ENCODE peak calls at places on chromosomes 2 and 18, in five cellular contexts. B is fibroblast of villous mesenchyme, U is GM10248, Y is endothelial cell, L is WTC11. V is an unnamed sample.

GRCh38 chr2:7007846-7008741 is 90.9 kb downstream of the RNF144A start:
- DNase-seq in B (peak), U (no peak), Y (no peak), L (no peak), V (peak)

GRCh38 chr18:70454705-70455322 is 166.0 kb downstream of the SOCS6 start:
- DNase-seq in B (peak), U (peak), Y (peak), L (no peak), V (peak)

GRCh38 chr2:43414586-43415125 is 181.2 kb downstream of the THADA start:
- DNase-seq in B (no peak), U (no peak), Y (no peak), L (no peak), V (no peak)

GRCh38 chr2:178306351-178307073 is 112.2 kb downstream of the OSBPL6 start:
- DNase-seq in B (peak), U (peak), Y (peak), L (peak), V (peak)

GRCh38 chr2:133705287-133705686 is 137.0 kb upstream of the NCKAP5 start:
- DNase-seq in B (no peak), U (no peak), Y (no peak), L (no peak), V (peak)

GRCh38 chr2:98805412-98806265 is 74.7 kb upstream of the MGAT4A start:
- DNase-seq in B (peak), U (no peak), Y (no peak), L (no peak), V (peak)

GRCh38 chr18:12863687-12864086 is 20.4 kb downstream of the PTPN2 start:
- DNase-seq in B (no peak), U (no peak), Y (no peak), L (no peak), V (no peak)

GRCh38 chr2:216830346-216830745 is 29.5 kb downstream of the TNP1 start:
- DNase-seq in B (no peak), U (no peak), Y (no peak), L (no peak), V (no peak)

GRCh38 chr2:44707945-44708645 is 233.4 kb upstream of the SIX3 start:
- DNase-seq in B (no peak), U (peak), Y (no peak), L (no peak), V (no peak)

GRCh38 chr18:34491719-34492118 is 218.4 kb upstream of the DTNA start:
- DNase-seq in B (no peak), U (no peak), Y (no peak), L (no peak), V (no peak)

GRCh38 chr2:231680992-231681852 is 27.1 kb upstream of the PTMA start:
- DNase-seq in B (peak), U (peak), Y (peak), L (peak), V (peak)

GRCh38 chr18:9975658-9976057 is 61.8 kb downstream of the VAPA start:
- DNase-seq in B (no peak), U (no peak), Y (no peak), L (no peak), V (no peak)

GRCh38 chr2:105379741-105380186 is 19.1 kb downstream of the FHL2 start:
- DNase-seq in B (no peak), U (no peak), Y (no peak), L (no peak), V (peak)

GRCh38 chr2:80549901-80550300 is 245.3 kb upstream of the LRRTM1 start:
- DNase-seq in B (no peak), U (no peak), Y (no peak), L (no peak), V (no peak)

GRCh38 chr2:227826019-227826521 is 12.4 kb downstream of the CCL20 start:
- DNase-seq in B (no peak), U (no peak), Y (no peak), L (no peak), V (no peak)

GRCh38 chr2:219289537-219290361 is 10.6 kb downstream of the DNAJB2 start:
- DNase-seq in B (peak), U (no peak), Y (no peak), L (no peak), V (peak)

GRCh38 chr2:217418544-217418943 is 558.7 kb upstream of the TNP1 start:
- DNase-seq in B (no peak), U (no peak), Y (no peak), L (no peak), V (no peak)

GRCh38 chr2:178819992-178820391 is 12.8 kb upstream of the TTN start:
- DNase-seq in B (no peak), U (peak), Y (no peak), L (no peak), V (no peak)

GRCh38 chr2:172281648-172282576 is 145.5 kb upstream of the ITGA6 start:
- DNase-seq in B (peak), U (no peak), Y (no peak), L (no peak), V (no peak)

GRCh38 chr18:27797484-27797883 is 379.4 kb downstream of the CDH2 start:
- DNase-seq in B (peak), U (no peak), Y (no peak), L (no peak), V (no peak)

GRCh38 chr2:200658278-200658864 is 72.6 kb downstream of the AOX1 start:
- DNase-seq in B (no peak), U (no peak), Y (no peak), L (peak), V (no peak)

GRCh38 chr2:200694071-200694470 is 108.3 kb downstream of the AOX1 start:
- DNase-seq in B (no peak), U (no peak), Y (no peak), L (no peak), V (no peak)

GRCh38 chr18:79199691-79200374 is 130.6 kb downstream of the ATP9B start:
- DNase-seq in B (peak), U (no peak), Y (no peak), L (no peak), V (peak)

GRCh38 chr18:993560-993959 is 88.9 kb downstream of the ADCYAP1 start:
- DNase-seq in B (no peak), U (no peak), Y (no peak), L (no peak), V (no peak)

GRCh38 chr2:70975237-70975636 is 3.2 kb upstream of the ANKRD53 start:
- DNase-seq in B (no peak), U (no peak), Y (no peak), L (no peak), V (no peak)

GRCh38 chr18:7021994-7022840 is 95.4 kb downstream of the LAMA1 start:
- DNase-seq in B (peak), U (no peak), Y (peak), L (no peak), V (peak)

GRCh38 chr18:63284861-63285260 is 34.7 kb downstream of the BCL2 start:
- DNase-seq in B (no peak), U (no peak), Y (no peak), L (no peak), V (no peak)

GRCh38 chr2:162017233-162017632 is 56.8 kb downstream of the DPP4 start:
- DNase-seq in B (no peak), U (no peak), Y (no peak), L (no peak), V (no peak)

GRCh38 chr2:196926562-196927317 is at the start of gene PGAP1:
- DNase-seq in B (peak), U (peak), Y (peak), L (peak), V (peak)

GRCh38 chr2:173286153-173286809 is 68.4 kb upstream of the CDCA7 start:
- DNase-seq in B (no peak), U (peak), Y (no peak), L (no peak), V (no peak)
- TF ChIP-seq CTCF in B (no peak), U (peak), Y (no peak), L (no peak), V (no peak)

GRCh38 chr2:27495840-27496356 is 741 bp upstream of the GCKR start:
- DNase-seq in B (no peak), U (no peak), Y (no peak), L (no peak), V (no peak)

GRCh38 chr2:27494944-27495554 is at the start of gene FNDC4:
- DNase-seq in B (no peak), U (peak), Y (peak), L (peak), V (no peak)

GRCh38 chr2:27492557-27492956 is 2.4 kb downstream of the FNDC4 start:
- DNase-seq in B (no peak), U (no peak), Y (no peak), L (no peak), V (no peak)

GRCh38 chr2:27493948-27494283 is 1.1 kb downstream of the FNDC4 start:
- DNase-seq in B (no peak), U (no peak), Y (no peak), L (no peak), V (no peak)

DNA sequence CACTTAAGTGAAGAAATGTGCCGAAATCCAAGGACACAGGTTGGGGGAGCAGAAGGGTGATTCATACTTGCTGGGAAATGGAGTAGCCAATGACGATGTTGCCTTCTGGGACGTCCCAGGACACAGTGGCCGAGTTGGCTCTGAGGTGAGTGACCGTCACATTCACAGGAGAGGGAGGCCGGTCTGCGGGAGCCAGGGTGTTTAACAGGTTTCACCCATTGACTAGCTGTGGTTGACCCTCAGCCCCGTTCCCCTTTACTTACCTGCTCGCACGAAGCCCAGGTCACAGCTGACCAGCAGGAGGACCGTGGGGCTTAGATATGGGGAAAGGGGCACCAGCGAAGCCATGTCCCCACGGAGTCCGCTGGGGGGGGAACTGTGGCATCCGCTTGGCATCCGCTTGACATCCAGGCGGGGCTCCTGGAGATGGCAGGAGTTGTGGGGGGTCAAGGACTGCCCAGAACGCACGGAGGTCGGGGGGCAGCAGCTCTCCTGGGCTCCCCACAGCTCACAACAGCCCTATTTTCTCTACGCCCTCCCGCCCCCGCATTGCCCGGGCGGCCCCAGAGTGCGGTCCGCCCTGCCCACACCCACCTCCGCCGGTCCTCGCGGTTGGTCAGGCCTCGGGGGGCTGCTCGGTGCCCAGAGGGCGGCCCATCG is 586 bp downstream of the FNDC4 start:
- DNase-seq in B (peak), U (no peak), Y (peak), L (peak), V (peak)
- TF ChIP-seq CTCF in B (no peak), U (no peak), Y (no peak), L (no peak), V (no peak)

GRCh38 chr2:40488101-40488598 is 36.3 kb upstream of the SLC8A1 start:
- DNase-seq in B (peak), U (no peak), Y (no peak), L (no peak), V (peak)
- TF ChIP-seq CTCF in B (peak), U (no peak), Y (peak), L (peak), V (peak)

GRCh38 chr2:64298161-64298560 is 153.9 kb upstream of the PELI1 start:
- DNase-seq in B (peak), U (no peak), Y (no peak), L (no peak), V (no peak)

GRCh38 chr2:64296695-64297346 is 152.6 kb upstream of the PELI1 start:
- DNase-seq in B (no peak), U (no peak), Y (no peak), L (no peak), V (no peak)

GRCh38 chr2:64291181-64291580 is 147.0 kb upstream of the PELI1 start:
- DNase-seq in B (peak), U (no peak), Y (no peak), L (no peak), V (peak)

GRCh38 chr2:64296150-64296500 is 151.9 kb upstream of the PELI1 start:
- DNase-seq in B (peak), U (no peak), Y (no peak), L (no peak), V (no peak)

DNA sequence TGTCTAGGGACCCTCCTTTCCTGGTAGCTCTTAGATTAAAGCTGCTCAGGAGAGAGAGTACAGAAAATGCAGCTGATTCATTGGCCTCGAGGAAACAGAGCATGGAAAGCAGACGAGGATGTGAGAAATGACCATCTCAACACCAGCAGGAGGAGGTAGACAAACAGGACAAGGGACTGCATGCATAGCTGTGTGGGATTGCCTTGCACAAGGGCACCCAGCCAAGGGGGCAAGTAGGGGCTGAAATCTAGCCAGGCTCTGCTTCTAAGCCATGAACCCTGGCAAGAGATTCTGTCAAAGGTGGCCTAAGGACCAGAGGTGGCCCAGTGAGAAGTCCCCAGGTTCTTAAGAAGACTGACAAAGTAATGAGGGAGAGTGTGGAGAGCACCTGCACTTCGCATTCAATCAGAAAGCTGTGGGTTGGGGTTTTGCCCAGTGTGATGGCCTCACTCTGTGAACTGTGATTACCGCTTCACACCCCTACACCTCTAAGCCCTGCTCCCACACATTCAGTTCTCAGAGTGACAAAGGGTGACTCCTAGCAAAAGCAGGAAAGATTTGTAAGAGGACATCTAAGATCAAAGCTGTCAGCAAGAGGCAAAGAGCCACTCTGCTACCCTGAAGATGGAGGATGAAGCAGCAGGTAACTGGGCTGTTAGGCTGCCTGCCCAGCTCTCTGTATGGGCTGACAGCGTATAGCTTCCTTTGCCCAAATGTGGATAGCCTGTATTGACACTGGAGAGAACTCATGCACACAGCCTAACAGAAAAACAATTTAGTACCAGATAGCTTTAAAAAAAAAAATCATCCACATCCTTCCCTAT is 151.3 kb upstream of the PELI1 start:
- DNase-seq in B (no peak), U (peak), Y (no peak), L (no peak), V (no peak)
- TF ChIP-seq CTCF in B (no peak), U (no peak), Y (no peak), L (no peak), V (no peak)

GRCh38 chr18:32769242-32770180 is 3.3 kb downstream of the KLHL14 start:
- DNase-seq in B (no peak), U (peak), Y (peak), L (peak), V (no peak)
- TF ChIP-seq CTCF in B (no peak), U (no peak), Y (no peak), L (no peak), V (no peak)

GRCh38 chr18:14976736-14977430 is 228.9 kb downstream of the ANKRD30B start:
- DNase-seq in B (no peak), U (no peak), Y (no peak), L (no peak), V (peak)
- TF ChIP-seq CTCF in B (no peak), U (no peak), Y (no peak), L (no peak), V (peak)

DNA sequence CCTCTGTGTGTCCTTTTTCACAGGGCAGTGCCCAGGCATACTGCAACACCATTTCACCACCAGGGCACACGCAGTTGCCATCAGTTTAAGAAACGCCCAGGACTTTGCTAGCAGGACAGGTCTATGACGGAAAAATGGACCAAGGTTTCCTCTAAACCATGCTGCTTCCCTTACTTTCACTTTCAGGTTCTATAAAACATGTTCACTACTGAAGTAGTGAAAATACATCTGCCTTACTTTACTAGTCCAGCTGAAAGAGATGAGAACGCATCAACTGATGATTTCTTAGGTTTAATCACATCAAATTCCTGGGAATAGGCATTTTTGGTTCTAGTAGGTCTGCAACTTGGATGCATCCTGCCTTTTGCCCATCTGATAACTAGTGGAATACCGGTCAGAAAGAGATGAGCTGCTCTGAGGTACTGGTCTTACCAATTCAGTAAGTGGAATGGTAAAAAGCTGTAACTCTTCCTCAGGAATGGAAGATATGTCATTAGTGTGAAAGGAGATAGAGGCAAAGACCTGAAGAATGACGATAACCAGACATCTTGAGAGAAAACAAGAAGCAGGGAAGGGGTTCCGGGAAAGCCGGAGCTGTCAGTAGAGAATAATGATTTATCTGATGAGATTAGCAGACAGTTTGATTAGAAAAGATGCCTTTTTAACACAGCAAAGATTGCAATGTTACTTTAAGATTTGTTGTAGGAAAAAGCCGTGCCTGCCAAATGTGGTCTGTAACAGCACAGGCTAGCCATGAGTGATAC is 110.3 kb downstream of the TCF4 start:
- DNase-seq in B (peak), U (peak), Y (no peak), L (no peak), V (peak)
- TF ChIP-seq CTCF in B (peak), U (no peak), Y (no peak), L (no peak), V (peak)

DNA sequence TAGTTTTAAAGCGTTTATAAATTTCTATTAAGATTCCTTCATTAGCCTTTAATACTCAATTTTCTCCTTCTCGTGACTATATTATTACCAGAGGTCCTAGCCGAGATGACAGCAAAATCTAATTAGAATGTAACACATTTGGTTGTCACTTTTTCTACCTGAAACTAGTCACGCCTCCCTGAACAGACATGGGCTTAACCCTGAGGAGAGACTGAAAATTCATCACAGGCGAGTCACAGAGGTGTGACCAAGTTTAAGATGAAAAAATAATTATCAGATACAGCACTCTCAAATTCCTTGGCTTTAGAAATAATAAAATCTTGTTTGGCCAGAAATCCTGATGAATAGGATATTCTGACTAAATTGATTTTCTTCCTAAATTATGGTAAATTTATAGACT is 834.4 kb upstream of the SLC39A10 start:
- DNase-seq in B (no peak), U (no peak), Y (no peak), L (no peak), V (no peak)
- TF ChIP-seq CTCF in B (no peak), U (no peak), Y (no peak), L (no peak), V (no peak)

DNA sequence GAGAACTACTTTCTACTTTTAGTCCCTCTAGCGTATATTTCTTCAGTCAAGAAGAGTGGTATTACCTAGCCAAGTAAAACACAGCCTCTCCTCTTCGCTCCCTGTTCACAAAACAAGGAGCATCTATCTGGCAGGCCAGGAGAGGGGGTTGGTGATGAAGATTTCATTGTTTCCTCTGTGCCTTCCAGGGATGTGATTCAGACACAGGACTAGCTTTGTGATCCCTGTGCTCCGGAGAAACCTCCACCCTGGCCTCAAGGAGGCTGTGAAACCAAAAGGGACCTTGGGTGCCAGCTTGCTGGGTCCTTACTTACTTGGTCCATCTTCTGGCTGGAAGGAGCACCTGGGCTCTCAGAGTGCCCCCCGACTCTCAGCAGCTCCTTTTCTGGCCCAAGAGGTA is 5.7 kb downstream of the RHOB start:
- DNase-seq in B (peak), U (no peak), Y (no peak), L (no peak), V (peak)
- TF ChIP-seq CTCF in B (peak), U (no peak), Y (no peak), L (no peak), V (peak)

DNA sequence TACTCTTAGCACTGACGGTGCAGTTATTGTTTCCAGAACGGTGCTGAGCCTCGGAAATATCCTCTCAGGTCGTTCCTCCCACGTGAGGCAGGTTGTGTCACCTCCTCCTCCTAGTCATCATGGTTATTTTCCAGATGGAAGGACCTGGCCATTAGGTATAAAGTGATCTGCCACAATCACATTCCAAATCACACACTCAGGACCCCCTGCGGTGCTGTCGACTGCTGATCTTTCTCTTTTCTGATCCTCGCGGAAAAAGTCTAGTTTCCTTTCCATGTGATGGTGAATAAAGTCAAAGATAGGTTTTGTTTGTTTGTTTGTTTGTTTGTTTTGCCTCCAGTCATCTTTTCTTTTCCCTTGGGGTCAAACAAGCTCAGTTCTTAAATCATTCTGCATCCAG is 28.7 kb downstream of the ARHGEF4 start:
- DNase-seq in B (no peak), U (no peak), Y (no peak), L (no peak), V (no peak)
- TF ChIP-seq CTCF in B (no peak), U (no peak), Y (no peak), L (no peak), V (no peak)